ENCODE peak calls at places on chromosome 7, in four cellular contexts. G, T, A and J are unnamed samples.

GRCh38 chr7:1758417-1758858 is 88.4 kb downstream of the ELFN1 start:
- DNase-seq in G (peak), T (peak), A (peak), J (peak)

GRCh38 chr7:30658471-30659074 is 23.7 kb downstream of the CRHR2 start:
- DNase-seq in G (no peak), T (no peak), A (no peak), J (no peak)

GRCh38 chr7:73727963-73728362 is 8.5 kb upstream of the STX1A start:
- DNase-seq in G (no peak), T (no peak), A (no peak), J (no peak)

GRCh38 chr7:2417981-2418481 is 14.6 kb downstream of the CHST12 start:
- DNase-seq in G (no peak), T (no peak), A (no peak), J (no peak)

GRCh38 chr7:30175171-30175570 is 40.4 kb downstream of the MTURN start:
- DNase-seq in G (no peak), T (no peak), A (no peak), J (no peak)

GRCh38 chr7:105439174-105439893 is 50.6 kb upstream of the SRPK2 start:
- DNase-seq in G (no peak), T (no peak), A (no peak), J (no peak)

GRCh38 chr7:17985473-17986239 is 42.0 kb downstream of the PRPS1L1 start:
- DNase-seq in G (no peak), T (no peak), A (no peak), J (no peak)

GRCh38 chr7:142478479-142479220 is 220.8 kb upstream of the PRSS58 start:
- DNase-seq in G (no peak), T (peak), A (peak), J (peak)

DNA sequence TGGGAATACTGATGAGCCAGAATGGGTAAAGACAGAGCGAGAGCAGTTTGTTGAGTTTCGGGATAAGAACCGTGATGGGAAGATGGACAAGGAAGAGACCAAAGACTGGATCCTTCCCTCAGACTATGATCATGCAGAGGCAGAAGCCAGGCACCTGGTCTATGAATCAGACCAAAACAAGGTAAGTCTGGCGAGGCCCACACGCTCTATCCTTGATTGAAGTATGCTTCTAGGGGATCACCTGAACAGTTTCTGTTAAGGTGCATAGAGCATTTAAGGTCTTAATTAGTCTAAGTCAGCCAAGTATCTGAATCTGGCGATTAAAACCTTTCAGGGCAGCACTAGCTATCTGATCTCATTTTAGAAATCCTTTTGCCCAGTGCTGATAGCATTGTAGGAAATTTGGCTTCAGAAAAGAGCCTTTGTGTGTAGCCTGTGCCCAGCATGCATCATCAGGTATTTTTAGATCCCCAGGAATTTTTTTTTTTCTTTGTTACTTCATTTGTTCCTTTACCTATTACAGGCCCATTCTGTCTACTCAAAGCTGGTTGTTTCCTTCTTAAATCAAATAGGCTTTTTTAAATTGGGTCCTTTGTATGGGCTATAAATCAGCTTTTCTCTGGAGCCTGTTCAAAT is 8.0 kb downstream of the OPN1SW start:
- DNase-seq in G (no peak), T (no peak), A (no peak), J (no peak)
- H3K27ac ChIP-seq in G (no peak), T (no peak), A (no peak), J (no peak)

DNA sequence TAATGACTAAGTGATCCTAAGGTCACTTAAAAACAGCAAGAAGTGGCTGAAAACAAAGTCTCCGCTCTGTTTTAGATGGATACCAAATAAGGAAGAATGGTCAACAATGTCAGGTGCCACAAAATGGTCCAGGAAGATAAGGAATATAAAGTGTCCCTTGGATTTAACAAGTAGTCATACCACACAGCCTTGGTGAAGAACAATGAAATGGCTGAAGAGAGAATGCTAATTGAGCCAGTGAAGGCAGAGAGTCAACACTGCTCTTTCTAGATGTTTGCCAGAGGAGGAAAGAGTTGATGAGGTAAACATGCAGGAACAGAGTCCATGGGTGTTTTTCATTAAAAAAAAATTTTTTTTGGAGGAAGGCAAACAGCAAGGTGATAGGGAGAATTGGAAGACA is 2.1 kb upstream of the CASD1 start:
- DNase-seq in G (no peak), T (no peak), A (no peak), J (no peak)
- H3K27ac ChIP-seq in G (no peak), T (no peak), A (no peak), J (no peak)

DNA sequence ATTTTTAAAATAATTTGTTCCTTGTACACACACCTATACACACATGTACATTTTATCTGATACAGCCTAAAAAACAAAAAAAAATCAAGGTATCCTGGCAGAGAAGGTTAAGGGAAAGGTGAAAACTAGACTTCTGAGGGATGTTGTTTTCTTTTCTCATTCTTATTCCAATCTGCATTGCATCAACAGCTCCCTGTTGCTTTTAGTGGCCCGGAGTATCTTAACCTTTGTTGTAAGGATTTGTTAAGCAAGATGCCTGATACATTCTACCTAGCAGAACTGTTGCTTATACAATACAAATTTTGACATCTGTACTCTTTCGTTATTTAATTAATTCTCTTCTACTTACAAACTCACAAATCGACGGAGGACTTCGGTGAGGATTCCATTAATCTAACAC is 167.4 kb downstream of the GNAI1 start:
- DNase-seq in G (no peak), T (no peak), A (no peak), J (no peak)
- H3K27ac ChIP-seq in G (no peak), T (no peak), A (no peak), J (no peak)

GRCh38 chr7:136278057-136278456 is 300.9 kb upstream of the MTPN start:
- DNase-seq in G (no peak), T (no peak), A (no peak), J (no peak)
- H3K27ac ChIP-seq in G (no peak), T (no peak), A (no peak), J (no peak)

GRCh38 chr7:33743594-33743993 is 161.7 kb upstream of the BMPER start:
- DNase-seq in G (no peak), T (no peak), A (no peak), J (no peak)

GRCh38 chr7:33745934-33746333 is 159.4 kb upstream of the BMPER start:
- DNase-seq in G (no peak), T (no peak), A (no peak), J (no peak)

GRCh38 chr7:33742521-33742920 is 162.8 kb upstream of the BMPER start:
- DNase-seq in G (no peak), T (no peak), A (no peak), J (no peak)

GRCh38 chr7:33744293-33744692 is 161.0 kb upstream of the BMPER start:
- DNase-seq in G (no peak), T (peak), A (peak), J (peak)

DNA sequence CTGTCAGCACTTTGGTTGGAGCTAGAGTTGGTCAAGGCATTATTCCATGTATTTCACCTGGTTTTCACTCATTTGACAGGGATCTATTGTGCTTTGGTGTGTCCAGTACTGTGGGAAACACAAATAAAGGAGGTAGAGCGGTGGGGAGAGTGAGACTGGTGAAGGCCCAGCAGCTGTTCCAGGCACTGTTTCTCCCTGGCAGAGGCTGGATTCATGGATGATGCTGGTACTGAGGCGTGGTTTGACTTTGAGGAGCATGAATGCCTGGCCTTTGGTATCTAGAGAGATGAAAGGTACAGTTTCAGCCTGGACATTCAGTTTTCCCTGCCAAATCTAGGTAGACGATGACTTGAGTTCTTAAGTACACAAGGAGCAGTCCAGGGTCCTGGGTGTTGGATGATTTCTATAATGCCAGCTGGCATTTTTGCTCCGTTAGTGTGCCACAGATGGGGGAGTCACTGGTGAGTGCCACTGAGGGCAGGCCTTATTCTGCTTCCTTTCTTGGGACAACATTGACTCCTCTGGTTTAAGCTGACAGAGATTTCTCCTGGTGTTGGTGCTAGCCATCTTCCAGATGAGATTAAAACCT is 162.2 kb upstream of the BMPER start:
- DNase-seq in G (no peak), T (no peak), A (no peak), J (no peak)
- H3K27ac ChIP-seq in G (no peak), T (no peak), A (no peak), J (no peak)

GRCh38 chr7:22858274-22858639 is 35.6 kb upstream of the TOMM7 start:
- DNase-seq in G (no peak), T (no peak), A (no peak), J (no peak)

GRCh38 chr7:22858640-22859561 is 36.3 kb upstream of the TOMM7 start:
- DNase-seq in G (no peak), T (no peak), A (peak), J (no peak)

GRCh38 chr7:22860784-22861482 is 38.3 kb upstream of the TOMM7 start:
- DNase-seq in G (no peak), T (peak), A (no peak), J (peak)

GRCh38 chr7:22860337-22860736 is 37.7 kb upstream of the TOMM7 start:
- DNase-seq in G (no peak), T (no peak), A (no peak), J (no peak)

GRCh38 chr7:22859676-22860290 is 37.1 kb upstream of the TOMM7 start:
- DNase-seq in G (no peak), T (no peak), A (no peak), J (no peak)
- H3K27ac ChIP-seq in G (no peak), T (no peak), A (peak), J (peak)